ENCODE peak calls at places on chromosomes 12 and 14, in six cellular contexts. One of them, this sample, is unnamed.

GRCh38 chr14:64294672-64295413 is 672 bp upstream of the ESR2 start:
- DNase-seq in germinal center: peak
- DNase-seq in foreskin fibroblast: peak
- DNase-seq in A549: peak
- DNase-seq in COLO829: peak
- DNase-seq in HTR-8/SVneo: peak
- DNase-seq in this sample: peak

GRCh38 chr12:2301531-2302461 is 249.0 kb downstream of the CACNA1C start:
- DNase-seq in germinal center: no peak
- DNase-seq in HTR-8/SVneo: no peak
- DNase-seq in COLO829: no peak
- DNase-seq in foreskin fibroblast: peak
- DNase-seq in A549: no peak
- DNase-seq in this sample: no peak

GRCh38 chr14:97874394-97874793 is 1077.2 kb downstream of the VRK1 start:
- DNase-seq in COLO829: no peak
- DNase-seq in germinal center: no peak
- DNase-seq in A549: no peak
- DNase-seq in HTR-8/SVneo: no peak
- DNase-seq in foreskin fibroblast: no peak
- DNase-seq in this sample: no peak

GRCh38 chr14:103594265-103594664 is 31.5 kb downstream of the COA8 start:
- DNase-seq in A549: no peak
- DNase-seq in germinal center: no peak
- DNase-seq in COLO829: peak
- DNase-seq in HTR-8/SVneo: no peak
- DNase-seq in foreskin fibroblast: peak
- DNase-seq in this sample: peak

GRCh38 chr14:89378119-89378518 is 38.9 kb downstream of the FOXN3 start:
- DNase-seq in COLO829: no peak
- DNase-seq in germinal center: no peak
- DNase-seq in HTR-8/SVneo: no peak
- DNase-seq in A549: peak
- DNase-seq in foreskin fibroblast: no peak
- DNase-seq in this sample: no peak

GRCh38 chr12:101745481-101745880 is 6.2 kb upstream of the SYCP3 start:
- DNase-seq in HTR-8/SVneo: no peak
- DNase-seq in germinal center: no peak
- DNase-seq in COLO829: no peak
- DNase-seq in foreskin fibroblast: no peak
- DNase-seq in A549: no peak
- DNase-seq in this sample: no peak

GRCh38 chr12:91347686-91348085 is 165.1 kb upstream of the DCN start:
- DNase-seq in COLO829: no peak
- DNase-seq in germinal center: no peak
- DNase-seq in A549: no peak
- DNase-seq in foreskin fibroblast: no peak
- DNase-seq in HTR-8/SVneo: no peak
- DNase-seq in this sample: no peak

GRCh38 chr14:23444314-23444713 is 8.9 kb upstream of the MYH7 start:
- DNase-seq in HTR-8/SVneo: no peak
- DNase-seq in A549: no peak
- DNase-seq in germinal center: no peak
- DNase-seq in foreskin fibroblast: no peak
- DNase-seq in COLO829: no peak
- DNase-seq in this sample: no peak

GRCh38 chr12:112122823-112123690 is 2.3 kb upstream of the TRAFD1 start:
- DNase-seq in HTR-8/SVneo: no peak
- DNase-seq in COLO829: no peak
- DNase-seq in A549: no peak
- DNase-seq in germinal center: no peak
- DNase-seq in foreskin fibroblast: peak
- DNase-seq in this sample: peak

GRCh38 chr14:102229739-102230092 is 75.2 kb downstream of the MOK start:
- DNase-seq in A549: no peak
- DNase-seq in COLO829: no peak
- DNase-seq in HTR-8/SVneo: no peak
- DNase-seq in germinal center: no peak
- DNase-seq in foreskin fibroblast: no peak
- DNase-seq in this sample: no peak

GRCh38 chr12:79737875-79738718 is 47.3 kb upstream of the PAWR start:
- DNase-seq in foreskin fibroblast: peak
- DNase-seq in A549: peak
- DNase-seq in HTR-8/SVneo: peak
- DNase-seq in COLO829: peak
- DNase-seq in germinal center: peak
- DNase-seq in this sample: peak

GRCh38 chr14:95507174-95507573 is 9.3 kb downstream of the SYNE3 start:
- DNase-seq in COLO829: peak
- DNase-seq in germinal center: no peak
- DNase-seq in HTR-8/SVneo: peak
- DNase-seq in foreskin fibroblast: peak
- DNase-seq in A549: no peak
- DNase-seq in this sample: peak

GRCh38 chr12:46224401-46224800 is 44.4 kb downstream of the SLC38A1 start:
- DNase-seq in COLO829: no peak
- DNase-seq in HTR-8/SVneo: no peak
- DNase-seq in germinal center: no peak
- DNase-seq in foreskin fibroblast: peak
- DNase-seq in A549: no peak
- DNase-seq in this sample: peak

GRCh38 chr12:116302200-116303075 is 24.9 kb upstream of the MED13L start:
- DNase-seq in foreskin fibroblast: no peak
- DNase-seq in germinal center: no peak
- DNase-seq in HTR-8/SVneo: no peak
- DNase-seq in COLO829: peak
- DNase-seq in A549: no peak
- DNase-seq in this sample: no peak

GRCh38 chr12:30268036-30268435 is 427.6 kb downstream of the IPO8 start:
- DNase-seq in HTR-8/SVneo: no peak
- DNase-seq in foreskin fibroblast: no peak
- DNase-seq in COLO829: peak
- DNase-seq in germinal center: no peak
- DNase-seq in A549: no peak
- DNase-seq in this sample: no peak

GRCh38 chr12:2372735-2373134 is 319.9 kb downstream of the CACNA1C start:
- DNase-seq in COLO829: no peak
- DNase-seq in germinal center: no peak
- DNase-seq in HTR-8/SVneo: no peak
- DNase-seq in foreskin fibroblast: no peak
- DNase-seq in A549: no peak
- DNase-seq in this sample: no peak

GRCh38 chr12:69410571-69410970 is 51.0 kb downstream of the YEATS4 start:
- DNase-seq in COLO829: no peak
- DNase-seq in germinal center: no peak
- DNase-seq in foreskin fibroblast: no peak
- DNase-seq in HTR-8/SVneo: no peak
- DNase-seq in A549: no peak
- DNase-seq in this sample: no peak

GRCh38 chr14:63496837-63497400 is 46.3 kb downstream of the PPP2R5E start:
- DNase-seq in foreskin fibroblast: no peak
- DNase-seq in HTR-8/SVneo: no peak
- DNase-seq in COLO829: no peak
- DNase-seq in germinal center: no peak
- DNase-seq in A549: no peak
- DNase-seq in this sample: no peak

GRCh38 chr14:104939666-104940410 is 15.2 kb downstream of the PLD4 start:
- DNase-seq in A549: no peak
- DNase-seq in foreskin fibroblast: no peak
- DNase-seq in germinal center: no peak
- DNase-seq in COLO829: no peak
- DNase-seq in HTR-8/SVneo: no peak
- DNase-seq in this sample: no peak

GRCh38 chr12:28872654-28873268 is 276.3 kb upstream of the FAR2 start:
- DNase-seq in A549: peak
- DNase-seq in COLO829: peak
- DNase-seq in germinal center: peak
- DNase-seq in HTR-8/SVneo: peak
- DNase-seq in foreskin fibroblast: peak
- DNase-seq in this sample: peak

GRCh38 chr14:100762089-100762515 is 35.4 kb downstream of the DLK1 start:
- DNase-seq in germinal center: no peak
- DNase-seq in HTR-8/SVneo: no peak
- DNase-seq in foreskin fibroblast: no peak
- DNase-seq in COLO829: no peak
- DNase-seq in A549: no peak
- DNase-seq in this sample: peak

GRCh38 chr12:90166012-90166411 is 457.4 kb upstream of the ATP2B1 start:
- DNase-seq in foreskin fibroblast: no peak
- DNase-seq in COLO829: no peak
- DNase-seq in A549: no peak
- DNase-seq in HTR-8/SVneo: no peak
- DNase-seq in germinal center: no peak
- DNase-seq in this sample: no peak

GRCh38 chr12:42789808-42790760 is 200.5 kb upstream of the PRICKLE1 start:
- DNase-seq in COLO829: peak
- DNase-seq in germinal center: no peak
- DNase-seq in foreskin fibroblast: no peak
- DNase-seq in HTR-8/SVneo: no peak
- DNase-seq in A549: no peak
- DNase-seq in this sample: no peak

GRCh38 chr12:48165089-48166031 is 8.0 kb upstream of the ASB8 start:
- DNase-seq in HTR-8/SVneo: peak
- DNase-seq in foreskin fibroblast: peak
- DNase-seq in A549: peak
- DNase-seq in germinal center: peak
- DNase-seq in COLO829: peak
- DNase-seq in this sample: peak

GRCh38 chr12:111767362-111768158 is 827 bp downstream of the ALDH2 start:
- DNase-seq in COLO829: no peak
- DNase-seq in A549: peak
- DNase-seq in germinal center: no peak
- DNase-seq in HTR-8/SVneo: no peak
- DNase-seq in foreskin fibroblast: peak
- DNase-seq in this sample: no peak

GRCh38 chr12:106871477-106871876 is 84.2 kb upstream of the TMEM263 start:
- DNase-seq in COLO829: peak
- DNase-seq in germinal center: no peak
- DNase-seq in A549: peak
- DNase-seq in foreskin fibroblast: peak
- DNase-seq in HTR-8/SVneo: no peak
- DNase-seq in this sample: no peak

GRCh38 chr12:70908978-70909377 is 11.6 kb downstream of the PTPRR start:
- DNase-seq in HTR-8/SVneo: no peak
- DNase-seq in foreskin fibroblast: no peak
- DNase-seq in germinal center: no peak
- DNase-seq in COLO829: no peak
- DNase-seq in A549: no peak
- DNase-seq in this sample: no peak

GRCh38 chr12:131640436-131640969 is 70.4 kb upstream of the SFSWAP start:
- DNase-seq in HTR-8/SVneo: no peak
- DNase-seq in A549: no peak
- DNase-seq in COLO829: no peak
- DNase-seq in germinal center: no peak
- DNase-seq in foreskin fibroblast: no peak
- DNase-seq in this sample: no peak

GRCh38 chr14:105860615-105861580 is 334.5 kb downstream of the TMEM121 start:
- DNase-seq in COLO829: no peak
- DNase-seq in germinal center: no peak
- DNase-seq in HTR-8/SVneo: no peak
- DNase-seq in foreskin fibroblast: no peak
- DNase-seq in A549: no peak
- DNase-seq in this sample: no peak

GRCh38 chr12:132450391-132451171 is 39.4 kb upstream of the FBRSL1 start:
- DNase-seq in COLO829: no peak
- DNase-seq in A549: no peak
- DNase-seq in germinal center: no peak
- DNase-seq in HTR-8/SVneo: no peak
- DNase-seq in foreskin fibroblast: no peak
- DNase-seq in this sample: no peak

GRCh38 chr12:78530065-78530765 is 334.4 kb upstream of the SYT1 start:
- DNase-seq in A549: no peak
- DNase-seq in COLO829: peak
- DNase-seq in foreskin fibroblast: peak
- DNase-seq in germinal center: no peak
- DNase-seq in HTR-8/SVneo: no peak
- DNase-seq in this sample: no peak